ENCODE peak calls at places on chromosome 16, in eight cellular contexts. Z is NCI-H524, C is DMS153, T is RWPE1, S is A549, A is GM03348, Y is naive B cell, X is HFFc6. L is an unnamed sample.

GRCh38 chr16:10883004-10883403 is 6.0 kb downstream of the CIITA start:
- DNase-seq in Z (no peak), C (no peak), T (peak; percentile 18), S (no peak), A (no peak), Y (no peak), X (no peak), L (no peak)

GRCh38 chr16:13436641-13437423 is 483.1 kb upstream of the ERCC4 start:
- DNase-seq in Z (no peak), C (no peak), T (no peak), S (peak; percentile 9), A (no peak), Y (no peak), X (peak; percentile 9), L (no peak)

GRCh38 chr16:73545713-73546112 is 497.8 kb upstream of the ZFHX3 start:
- DNase-seq in Z (no peak), C (no peak), T (no peak), S (no peak), A (no peak), Y (no peak), X (no peak), L (no peak)

GRCh38 chr16:2243781-2244180 is 7.5 kb downstream of the DNASE1L2 start:
- DNase-seq in Z (no peak), C (no peak), T (no peak), S (no peak), A (no peak), Y (no peak), X (no peak), L (no peak)

GRCh38 chr16:69396187-69397061 is 10.6 kb upstream of the TERF2 start:
- DNase-seq in Z (peak; percentile 76), C (peak; percentile 47), T (peak; percentile 64), S (peak; percentile 97), A (peak; percentile 83), Y (peak; percentile 57), X (peak; percentile 92), L (peak; percentile 90)

GRCh38 chr16:77442078-77442477 is 7.2 kb upstream of the ADAMTS18 start:
- DNase-seq in Z (no peak), C (no peak), T (no peak), S (no peak), A (no peak), Y (no peak), X (no peak), L (no peak)

GRCh38 chr16:86051376-86052114 is 152.6 kb downstream of the IRF8 start:
- DNase-seq in Z (no peak), C (peak; percentile 85), T (no peak), S (no peak), A (no peak), Y (no peak), X (no peak), L (no peak)

GRCh38 chr16:57627184-57627871 is 1.1 kb upstream of the ADGRG1 start:
- DNase-seq in Z (peak; percentile 81), C (no peak), T (no peak), S (peak; percentile 79), A (peak; percentile 65), Y (no peak), X (peak; percentile 95), L (peak; percentile 25)

GRCh38 chr16:58299757-58300349 is 5.0 kb upstream of the PRSS54 start:
- DNase-seq in Z (peak; percentile 52), C (no peak), T (no peak), S (peak; percentile 12), A (peak; percentile 27), Y (no peak), X (no peak), L (no peak)

GRCh38 chr16:11289202-11289601 is 8.1 kb upstream of the PRM1 start:
- DNase-seq in Z (no peak), C (no peak), T (no peak), S (no peak), A (no peak), Y (no peak), X (no peak), L (no peak)

GRCh38 chr16:27445502-27446175 is 43.7 kb downstream of the IL21R start:
- DNase-seq in Z (no peak), C (no peak), T (no peak), S (no peak), A (no peak), Y (no peak), X (no peak), L (no peak)

GRCh38 chr16:79870016-79870886 is 269.7 kb upstream of the MAF start:
- DNase-seq in Z (no peak), C (no peak), T (no peak), S (no peak), A (no peak), Y (no peak), X (no peak), L (no peak)

GRCh38 chr16:82655720-82656500 is 29.1 kb downstream of the CDH13 start:
- DNase-seq in Z (no peak), C (no peak), T (no peak), S (no peak), A (no peak), Y (no peak), X (no peak), L (no peak)

GRCh38 chr16:12025926-12026325 is 49.4 kb downstream of the SNX29 start:
- DNase-seq in Z (no peak), C (no peak), T (no peak), S (no peak), A (no peak), Y (no peak), X (no peak), L (no peak)

GRCh38 chr16:89256651-89257254 is 39.2 kb downstream of the ZNF778 start:
- DNase-seq in Z (no peak), C (peak; percentile 81), T (peak; percentile 73), S (no peak), A (peak; percentile 80), Y (peak; percentile 48), X (peak; percentile 47), L (peak; percentile 15)

GRCh38 chr16:85988723-85989313 is 89.9 kb downstream of the IRF8 start:
- DNase-seq in Z (no peak), C (no peak), T (no peak), S (no peak), A (no peak), Y (peak; percentile 67), X (no peak), L (no peak)

GRCh38 chr16:56988161-56988947 is 1.0 kb upstream of the NLRC5 start:
- DNase-seq in Z (no peak), C (no peak), T (no peak), S (no peak), A (peak; percentile 55), Y (no peak), X (peak; percentile 30), L (no peak)

GRCh38 chr16:86726340-86726739 is 148.0 kb downstream of the FOXL1 start:
- DNase-seq in Z (no peak), C (no peak), T (no peak), S (no peak), A (no peak), Y (no peak), X (no peak), L (no peak)

GRCh38 chr16:87895641-87896141 is 26.4 kb upstream of the SLC7A5 start:
- DNase-seq in Z (no peak), C (no peak), T (no peak), S (no peak), A (peak; percentile 19), Y (no peak), X (peak; percentile 81), L (no peak)

GRCh38 chr16:8736123-8736680 is 61.2 kb downstream of the TMEM186 start:
- DNase-seq in Z (peak; percentile 89), C (no peak), T (no peak), S (no peak), A (no peak), Y (no peak), X (no peak), L (no peak)

GRCh38 chr16:89031715-89032659 is 55.0 kb upstream of the CBFA2T3 start:
- DNase-seq in Z (no peak), C (no peak), T (no peak), S (no peak), A (no peak), Y (peak; percentile 87), X (no peak), L (no peak)

GRCh38 chr16:3646348-3646920 is 8.1 kb upstream of the DNASE1 start:
- DNase-seq in Z (no peak), C (peak; percentile 92), T (peak; percentile 62), S (peak; percentile 62), A (no peak), Y (no peak), X (no peak), L (no peak)

GRCh38 chr16:89115216-89115949 is 21.7 kb downstream of the ACSF3 start:
- DNase-seq in Z (no peak), C (no peak), T (peak; percentile 13), S (no peak), A (no peak), Y (peak; percentile 96), X (no peak), L (no peak)